ENCODE peak calls at places on chromosomes 4 and X, in nine cellular contexts. G is suprapubic skin, D is esophagus squamous epithelium, Q is lower lobe of right lung, T is cardiac muscle cell, V is GM23338, J is GM23248, H is HepG2, E is heart left ventricle. F is an unnamed sample.

GRCh38 chrX:78329486-78329885 is 2.1 kb upstream of the CYSLTR1 start:
- DNase-seq in H (no peak), D (no peak), V (no peak), G (no peak), E (no peak), J (no peak), Q (no peak), T (no peak), F (no peak)

GRCh38 chr4:109011241-109012031 is 248.6 kb upstream of the ETNPPL start:
- DNase-seq in G (no peak), E (no peak), V (no peak), D (no peak), T (peak; percentile 50), H (no peak), Q (no peak), J (no peak), F (no peak)

GRCh38 chr4:56976283-56976877 is 1.0 kb downstream of the NOA1 start:
- DNase-seq in T (peak; percentile 13), H (peak; percentile 12), E (no peak), D (no peak), Q (no peak), J (peak; percentile 55), V (peak; percentile 26), G (no peak), F (no peak)

GRCh38 chr4:114040319-114041116 is 61.1 kb upstream of the ARSJ start:
- DNase-seq in H (no peak), T (peak; percentile 7), D (no peak), J (peak; percentile 6), G (no peak), Q (no peak), E (no peak), V (no peak), F (no peak)

GRCh38 chr4:142097015-142097414 is 460.6 kb downstream of the IL15 start:
- DNase-seq in V (no peak), T (no peak), D (no peak), E (no peak), J (no peak), G (no peak), H (no peak), Q (no peak), F (no peak)

GRCh38 chr4:7788687-7789425 is 150.8 kb downstream of the AFAP1 start:
- DNase-seq in G (no peak), T (peak; percentile 19), V (no peak), H (no peak), Q (peak; percentile 80), J (peak; percentile 32), E (no peak), D (no peak), F (peak; percentile 37)

GRCh38 chr4:1330761-1331590 is 16.0 kb upstream of the UVSSA start:
- DNase-seq in G (no peak), J (no peak), T (no peak), H (no peak), V (no peak), E (no peak), Q (no peak), D (no peak), F (no peak)

GRCh38 chr4:3470244-3471097 is 7.4 kb downstream of the DOK7 start:
- DNase-seq in D (no peak), E (no peak), J (peak; percentile 47), G (no peak), Q (peak; percentile 42), H (no peak), V (no peak), T (peak; percentile 34), F (no peak)

GRCh38 chr4:106502106-106502699 is 133.6 kb upstream of the GIMD1 start:
- DNase-seq in J (peak; percentile 35), E (peak; percentile 46), H (peak; percentile 58), T (peak; percentile 71), D (no peak), G (no peak), Q (peak; percentile 61), V (peak; percentile 86), F (no peak)

GRCh38 chr4:85571008-85571407 is 96.1 kb downstream of the ARHGAP24 start:
- DNase-seq in V (no peak), D (no peak), J (no peak), Q (no peak), T (no peak), G (no peak), E (no peak), H (no peak), F (no peak)

GRCh38 chr4:117156806-117157205 is 71.4 kb upstream of the TRAM1L1 start:
- DNase-seq in J (no peak), D (no peak), T (no peak), Q (no peak), V (peak; percentile 2), G (no peak), E (no peak), H (no peak), F (no peak)
- H3K27me3 ChIP-seq in J (no peaks in the 10 kb centered on the region), D (no peaks in the 10 kb centered on the region), T (no peaks in the 10 kb centered on the region), Q (no peaks in the 10 kb centered on the region), V (no peaks in the 10 kb centered on the region), G (no peaks in the 10 kb centered on the region), E (no peaks in the 10 kb centered on the region), H (no peaks in the 10 kb centered on the region), F (no peaks in the 10 kb centered on the region)

GRCh38 chr4:143390764-143391163 is 54.1 kb downstream of the GAB1 start:
- DNase-seq in T (no peak), Q (no peak), G (no peak), J (no peak), E (no peak), V (no peak), D (no peak), H (peak; percentile 10), F (no peak)

GRCh38 chr4:143393195-143393594 is 56.5 kb downstream of the GAB1 start:
- DNase-seq in H (no peak), T (no peak), Q (no peak), D (no peak), E (no peak), G (no peak), V (no peak), J (peak; percentile 46), F (no peak)

GRCh38 chr4:143391895-143392294 is 55.2 kb downstream of the GAB1 start:
- DNase-seq in V (no peak), D (no peak), E (no peak), T (peak; percentile 62), J (peak; percentile 73), G (no peak), H (no peak), Q (no peak), F (no peak)

GRCh38 chr4:143389543-143390195 is 53.0 kb downstream of the GAB1 start:
- DNase-seq in G (no peak), D (no peak), H (peak; percentile 72), Q (no peak), T (no peak), V (no peak), J (peak; percentile 76), E (no peak), F (no peak)

GRCh38 chr4:143391261-143391660 is 54.6 kb downstream of the GAB1 start:
- DNase-seq in J (no peak), Q (no peak), D (no peak), E (no peak), H (no peak), V (peak; percentile 38), G (no peak), T (no peak), F (no peak)
- H3K27ac ChIP-seq in J (no peak overlapping the region), Q (peak overlapping the region; percentile 38), D (no peak overlapping the region), E (peak overlapping the region; percentile 59), H (no peak overlapping the region), V (no peak overlapping the region), G (no peak overlapping the region), T (peak overlapping the region; percentile 31), F (no peak overlapping the region)

GRCh38 chr4:40256329-40256728 is 59.5 kb downstream of the RHOH start:
- DNase-seq in V (no peak), E (no peak), G (no peak), D (no peak), J (no peak), Q (no peak), T (no peak), H (no peak), F (peak; percentile 82)
- H3K4me3 ChIP-seq in V (no peak overlapping the region), E (no peak overlapping the region), G (no peak overlapping the region), D (no peak overlapping the region), J (no peak overlapping the region), Q (no peak overlapping the region), T (no peak overlapping the region), H (no peak overlapping the region), F (no peak overlapping the region)

DNA sequence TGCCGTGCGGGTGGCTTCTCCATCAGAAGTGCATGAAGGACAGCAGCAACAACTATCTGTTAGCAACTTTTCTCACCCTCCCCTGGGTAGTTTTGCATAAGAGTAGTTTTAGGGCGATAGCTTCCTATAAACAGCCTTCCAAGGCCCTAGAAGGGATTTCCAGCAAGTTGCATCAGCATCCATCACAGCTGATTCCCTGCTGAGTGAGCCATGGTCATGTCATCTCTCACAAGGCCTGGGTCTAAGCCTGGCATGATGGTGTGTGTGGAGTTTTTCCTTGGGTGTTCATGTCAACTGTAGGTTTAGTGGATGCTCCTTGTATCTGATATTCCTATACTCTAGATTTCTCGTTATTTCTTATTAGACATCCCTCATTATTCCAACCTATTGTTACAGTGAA is 2324.7 kb upstream of the AGA start:
- DNase-seq in V (no peak), G (no peak), H (no peak), J (no peak), D (no peak), E (no peak), T (no peak), Q (no peak), F (no peak)
- H3K27me3 ChIP-seq in V (no peaks in the 10 kb centered on the region), G (no peaks in the 10 kb centered on the region), H (no peaks in the 10 kb centered on the region), J (no peaks in the 10 kb centered on the region), D (no peaks in the 10 kb centered on the region), E (no peaks in the 10 kb centered on the region), T (no peaks in the 10 kb centered on the region), Q (no peaks in the 10 kb centered on the region), F (no peaks in the 10 kb centered on the region)

DNA sequence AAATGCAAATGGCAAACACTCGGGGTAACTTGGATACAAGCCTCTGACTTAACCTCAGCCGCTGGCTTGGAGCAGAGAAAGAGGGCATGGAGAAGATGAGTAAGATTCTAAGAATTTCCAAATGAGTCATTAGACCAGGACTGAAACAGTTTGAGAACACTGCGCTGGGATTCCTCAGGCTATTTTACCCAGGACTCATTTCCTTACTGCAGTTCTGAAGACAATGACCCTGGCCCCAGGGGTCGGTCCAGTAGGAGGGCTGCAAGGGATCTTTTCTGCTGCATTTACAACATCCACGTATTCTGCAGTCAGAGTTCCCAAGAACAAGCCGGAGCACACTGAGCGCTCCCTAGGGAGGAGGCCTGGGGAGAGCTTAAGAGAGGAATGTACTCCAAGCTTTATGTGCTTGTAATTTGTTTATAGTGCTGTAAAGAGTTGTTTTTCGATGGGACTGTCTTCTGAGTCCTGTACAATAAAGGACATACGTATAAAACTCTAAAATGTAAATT is 27.3 kb upstream of the SORBS2 start:
- DNase-seq in D (no peak), Q (no peak), G (no peak), J (peak; percentile 96), H (no peak), T (peak; percentile 97), E (peak; percentile 64), V (peak; percentile 93), F (peak; percentile 80)
- H3K27ac ChIP-seq in D (peak overlapping the region; percentile 73), Q (peak overlapping the region; percentile 15), G (peak overlapping the region; percentile 68), J (peak overlapping the region; percentile 88), H (no peak overlapping the region), T (peak overlapping the region; percentile 81), E (peak overlapping the region; percentile 90), V (peak overlapping the region; percentile 99), F (peak overlapping the region; percentile 78)

F was measured in RWPE2.